ENCODE peak calls at places on chromosomes 6 and 20, in five cellular contexts. One of them, this sample, is unnamed.

GRCh38 chr6:52243282-52243893 is 912 bp downstream of the IL17F start:
- DNase-seq in RWPE1: no peak
- DNase-seq in GM20000: no peak
- DNase-seq in endothelial cell: no peak
- DNase-seq in fibroblast of mammary gland: no peak
- DNase-seq in this sample: no peak

GRCh38 chr20:60788070-60788469 is 464.0 kb upstream of the CDH4 start:
- DNase-seq in GM20000: no peak
- DNase-seq in fibroblast of mammary gland: no peak
- DNase-seq in RWPE1: no peak
- DNase-seq in endothelial cell: no peak
- DNase-seq in this sample: no peak

GRCh38 chr6:145244712-145245111 is 490.6 kb downstream of the EPM2A start:
- DNase-seq in GM20000: no peak
- DNase-seq in fibroblast of mammary gland: peak; percentile 20
- DNase-seq in endothelial cell: no peak
- DNase-seq in RWPE1: no peak
- DNase-seq in this sample: no peak

GRCh38 chr6:75546401-75546800 is 52.8 kb upstream of the FILIP1 start:
- DNase-seq in endothelial cell: no peak
- DNase-seq in RWPE1: peak; percentile 22
- DNase-seq in GM20000: no peak
- DNase-seq in fibroblast of mammary gland: peak; percentile 56
- DNase-seq in this sample: no peak

GRCh38 chr20:64058536-64058935 is 4.5 kb upstream of the TCEA2 start:
- DNase-seq in endothelial cell: no peak
- DNase-seq in fibroblast of mammary gland: no peak
- DNase-seq in GM20000: no peak
- DNase-seq in RWPE1: no peak
- DNase-seq in this sample: peak; percentile 50

GRCh38 chr20:19901226-19901625 is 115.9 kb upstream of the NAA20 start:
- DNase-seq in RWPE1: no peak
- DNase-seq in endothelial cell: no peak
- DNase-seq in fibroblast of mammary gland: no peak
- DNase-seq in GM20000: no peak
- DNase-seq in this sample: no peak

GRCh38 chr6:149060300-149060984 is 257.1 kb upstream of the TAB2 start:
- DNase-seq in endothelial cell: no peak
- DNase-seq in GM20000: peak; percentile 44
- DNase-seq in fibroblast of mammary gland: no peak
- DNase-seq in RWPE1: no peak
- DNase-seq in this sample: no peak

GRCh38 chr20:43187476-43188233 is 2.1 kb downstream of the PTPRT start:
- DNase-seq in RWPE1: peak; percentile 93
- DNase-seq in GM20000: peak; percentile 89
- DNase-seq in fibroblast of mammary gland: peak; percentile 58
- DNase-seq in endothelial cell: peak; percentile 63
- DNase-seq in this sample: peak; percentile 89

GRCh38 chr6:36028088-36028886 is 679 bp downstream of the MAPK14 start:
- DNase-seq in RWPE1: peak; percentile 23
- DNase-seq in endothelial cell: peak; percentile 32
- DNase-seq in fibroblast of mammary gland: peak; percentile 12
- DNase-seq in GM20000: peak; percentile 44
- DNase-seq in this sample: peak; percentile 33

GRCh38 chr6:90135672-90136071 is 161.0 kb downstream of the BACH2 start:
- DNase-seq in endothelial cell: no peak
- DNase-seq in fibroblast of mammary gland: peak; percentile 90
- DNase-seq in RWPE1: peak; percentile 12
- DNase-seq in GM20000: no peak
- DNase-seq in this sample: no peak

GRCh38 chr20:7610681-7611080 is 329.6 kb downstream of the HAO1 start:
- DNase-seq in GM20000: no peak
- DNase-seq in endothelial cell: no peak
- DNase-seq in RWPE1: no peak
- DNase-seq in fibroblast of mammary gland: no peak
- DNase-seq in this sample: no peak

GRCh38 chr6:92521553-92521952 is 897.8 kb downstream of the EPHA7 start:
- DNase-seq in fibroblast of mammary gland: no peak
- DNase-seq in endothelial cell: no peak
- DNase-seq in RWPE1: peak; percentile 15
- DNase-seq in GM20000: no peak
- DNase-seq in this sample: no peak

GRCh38 chr6:132464538-132465256 is 48.2 kb downstream of the STX7 start:
- DNase-seq in fibroblast of mammary gland: no peak
- DNase-seq in endothelial cell: no peak
- DNase-seq in GM20000: no peak
- DNase-seq in RWPE1: no peak
- DNase-seq in this sample: no peak

GRCh38 chr6:72132851-72133250 is 246.5 kb downstream of the RIMS1 start:
- DNase-seq in fibroblast of mammary gland: no peak
- DNase-seq in endothelial cell: no peak
- DNase-seq in RWPE1: no peak
- DNase-seq in GM20000: no peak
- DNase-seq in this sample: no peak

GRCh38 chr6:14948586-14949245 is 297.2 kb upstream of the JARID2 start:
- DNase-seq in endothelial cell: no peak
- DNase-seq in GM20000: no peak
- DNase-seq in fibroblast of mammary gland: no peak
- DNase-seq in RWPE1: no peak
- DNase-seq in this sample: no peak

GRCh38 chr6:36343109-36343508 is 6.4 kb upstream of the BNIP5 start:
- DNase-seq in GM20000: no peak
- DNase-seq in endothelial cell: no peak
- DNase-seq in RWPE1: no peak
- DNase-seq in fibroblast of mammary gland: no peak
- DNase-seq in this sample: no peak

GRCh38 chr20:34843421-34843820 is 18.0 kb upstream of the NCOA6 start:
- DNase-seq in fibroblast of mammary gland: no peak
- DNase-seq in RWPE1: no peak
- DNase-seq in endothelial cell: no peak
- DNase-seq in GM20000: no peak
- DNase-seq in this sample: no peak

GRCh38 chr20:44646641-44647274 is 4.7 kb downstream of the ADA start:
- DNase-seq in endothelial cell: no peak
- DNase-seq in GM20000: peak; percentile 80
- DNase-seq in RWPE1: peak; percentile 39
- DNase-seq in fibroblast of mammary gland: peak; percentile 46
- DNase-seq in this sample: no peak

GRCh38 chr6:44002071-44002590 is 125.1 kb downstream of the MRPL14 start:
- DNase-seq in RWPE1: no peak
- DNase-seq in endothelial cell: peak; percentile 18
- DNase-seq in fibroblast of mammary gland: no peak
- DNase-seq in GM20000: no peak
- DNase-seq in this sample: peak; percentile 97

DNA sequence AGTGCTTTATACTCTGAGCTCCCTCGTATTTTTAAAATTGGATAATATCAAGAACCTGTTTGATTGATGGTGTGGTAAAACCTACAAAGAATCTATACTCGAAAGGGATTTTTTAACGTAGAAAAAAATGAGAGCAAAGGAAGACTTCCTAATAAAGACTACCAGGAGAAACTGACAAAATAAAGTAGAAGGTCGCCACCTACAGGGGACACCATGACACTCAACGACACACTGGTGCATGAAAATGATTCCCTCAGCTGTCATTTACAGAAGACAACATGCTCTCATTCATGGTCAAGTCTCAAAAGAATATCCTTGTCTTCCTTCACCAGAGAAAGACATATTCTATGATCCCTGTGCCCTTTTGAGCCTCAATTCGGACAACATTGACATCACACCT is 10.1 kb upstream of the NHSL1 start:
- DNase-seq in GM20000: peak; percentile 38
- DNase-seq in fibroblast of mammary gland: peak; percentile 68
- DNase-seq in RWPE1: peak; percentile 20
- DNase-seq in endothelial cell: peak; percentile 49
- DNase-seq in this sample: peak; percentile 54
- TF ChIP-seq CTCF in GM20000: peak; percentile 31
- TF ChIP-seq CTCF in fibroblast of mammary gland: peak; percentile 61
- TF ChIP-seq CTCF in RWPE1: peak; percentile 25
- TF ChIP-seq CTCF in endothelial cell: peak; percentile 57
- TF ChIP-seq CTCF in this sample: peak; percentile 20

DNA sequence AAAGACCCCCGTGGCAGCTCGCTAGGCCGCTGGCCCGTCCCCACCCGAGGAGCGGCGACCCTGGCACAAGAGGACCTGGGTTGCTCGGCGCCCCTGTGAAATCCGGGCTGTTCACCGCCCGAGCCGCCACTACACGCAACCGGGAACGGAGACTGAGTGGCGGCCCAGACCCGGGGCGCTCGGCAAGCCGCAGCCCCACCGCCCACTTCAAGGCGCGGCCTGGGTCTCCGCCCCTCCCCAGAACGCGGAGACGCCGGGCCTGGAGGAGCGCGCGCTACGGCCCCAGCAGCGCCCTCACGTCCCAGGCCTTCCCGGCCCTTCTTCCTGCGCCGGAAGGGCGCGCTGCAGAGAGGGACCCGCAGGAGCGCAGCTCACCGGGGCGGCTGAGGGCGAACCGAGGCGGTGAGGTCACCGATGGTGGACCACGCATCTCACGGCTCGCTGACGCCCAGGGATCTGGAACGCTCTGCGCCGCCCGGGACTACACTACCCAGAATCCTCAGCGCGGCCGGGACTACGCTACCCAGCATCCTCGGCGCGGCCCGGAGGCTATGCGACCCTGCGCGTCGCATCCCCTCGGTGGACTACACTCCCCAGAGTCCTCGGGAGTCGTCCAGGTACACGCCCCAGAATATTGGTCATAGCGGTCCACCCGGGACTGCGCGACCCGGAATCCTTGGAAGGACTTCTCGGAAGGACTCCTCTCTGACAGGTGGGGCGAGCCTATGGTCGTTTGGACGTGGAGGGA is at the start of gene ZNF337:
- DNase-seq in GM20000: peak; percentile 95
- DNase-seq in endothelial cell: peak; percentile 95
- DNase-seq in RWPE1: peak; percentile 96
- DNase-seq in fibroblast of mammary gland: peak; percentile 92
- DNase-seq in this sample: peak; percentile 79
- TF ChIP-seq CTCF in GM20000: no peak
- TF ChIP-seq CTCF in endothelial cell: no peak
- TF ChIP-seq CTCF in RWPE1: no peak
- TF ChIP-seq CTCF in fibroblast of mammary gland: no peak
- TF ChIP-seq CTCF in this sample: no peak

GRCh38 chr6:31272856-31273626 is 1.1 kb upstream of the HLA-C start:
- DNase-seq in RWPE1: no peak
- DNase-seq in fibroblast of mammary gland: no peak
- DNase-seq in GM20000: no peak
- DNase-seq in endothelial cell: no peak
- DNase-seq in this sample: no peak

GRCh38 chr6:31272431-31272830 is 539 bp upstream of the HLA-C start:
- DNase-seq in GM20000: no peak
- DNase-seq in endothelial cell: no peak
- DNase-seq in RWPE1: peak; percentile 2
- DNase-seq in fibroblast of mammary gland: no peak
- DNase-seq in this sample: peak; percentile 22

GRCh38 chr6:31270788-31271640 is 878 bp downstream of the HLA-C start:
- DNase-seq in endothelial cell: no peak
- DNase-seq in RWPE1: peak; percentile 34
- DNase-seq in GM20000: peak; percentile 63
- DNase-seq in fibroblast of mammary gland: peak; percentile 25
- DNase-seq in this sample: peak; percentile 73

GRCh38 chr6:31267504-31268371 is 4.2 kb downstream of the HLA-C start:
- DNase-seq in GM20000: no peak
- DNase-seq in fibroblast of mammary gland: no peak
- DNase-seq in RWPE1: no peak
- DNase-seq in endothelial cell: no peak
- DNase-seq in this sample: no peak

DNA sequence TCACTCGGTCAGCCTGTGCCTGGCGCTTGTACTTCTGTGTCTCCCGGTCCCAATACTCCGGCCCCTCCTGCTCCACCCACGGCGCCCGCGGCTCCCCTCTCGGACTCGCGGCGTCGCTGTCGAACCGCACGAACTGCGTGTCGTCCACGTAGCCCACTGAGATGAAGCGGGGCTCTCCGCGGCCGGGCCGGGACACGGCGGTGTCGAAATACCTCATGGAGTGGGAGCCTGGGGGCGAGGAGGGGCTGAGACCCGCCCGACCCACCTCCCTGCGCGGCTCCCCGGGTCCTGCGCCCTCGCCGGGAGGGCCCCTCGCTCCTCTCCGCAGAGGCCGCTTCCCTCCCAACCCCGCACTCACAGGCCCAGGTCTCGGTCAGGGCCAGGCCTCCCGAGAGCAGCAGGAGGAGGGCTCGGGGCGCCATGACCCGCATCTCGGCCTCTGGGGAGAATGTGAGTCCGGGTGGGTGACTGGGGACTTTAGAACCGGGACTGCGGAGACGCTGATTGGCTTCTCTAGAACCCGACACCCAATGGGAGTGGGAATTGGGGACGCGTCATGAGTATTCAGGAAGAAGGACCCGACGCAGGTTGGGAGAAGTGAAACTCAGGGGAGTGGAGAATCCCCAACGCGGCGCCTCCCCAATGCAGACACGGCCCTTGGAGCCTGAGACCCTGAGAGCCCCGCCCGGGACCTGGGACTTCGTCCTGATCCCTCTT is at the start of gene HLA-C:
- DNase-seq in GM20000: peak; percentile 94
- DNase-seq in RWPE1: peak; percentile 97
- DNase-seq in endothelial cell: peak; percentile 63
- DNase-seq in fibroblast of mammary gland: peak; percentile 90
- DNase-seq in this sample: peak; percentile 97
- TF ChIP-seq CTCF in GM20000: no peak
- TF ChIP-seq CTCF in RWPE1: no peak
- TF ChIP-seq CTCF in endothelial cell: no peak
- TF ChIP-seq CTCF in fibroblast of mammary gland: no peak
- TF ChIP-seq CTCF in this sample: no peak

DNA sequence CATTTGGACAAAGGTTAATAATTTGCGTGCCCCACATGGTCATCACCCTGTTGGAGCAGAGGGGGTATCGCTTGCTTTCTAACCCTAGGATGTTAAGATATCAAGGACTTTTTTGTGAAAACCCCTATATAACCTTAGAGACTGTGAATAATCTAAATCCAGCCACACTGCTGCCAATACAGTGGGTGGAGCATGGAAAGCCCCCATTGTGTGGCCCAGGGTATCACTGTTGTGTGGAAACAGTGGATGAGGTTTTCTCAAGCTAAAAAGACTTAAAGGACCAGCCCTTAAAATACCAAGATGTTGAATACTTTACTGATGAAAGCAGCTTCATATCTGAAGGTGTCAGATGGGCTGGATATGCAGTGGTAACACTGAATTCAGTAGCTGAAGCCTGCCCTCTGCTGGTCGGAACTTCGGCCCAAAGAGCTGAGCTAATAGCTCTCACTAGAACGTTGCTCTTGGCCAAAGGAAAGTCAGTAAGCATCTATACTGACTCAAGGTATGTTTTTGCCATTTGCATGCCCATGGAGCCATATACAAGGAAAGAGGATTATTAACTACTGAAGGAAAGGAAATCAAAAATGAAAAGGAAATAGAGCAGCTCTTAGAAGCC is 695.2 kb downstream of the PHF3 start:
- DNase-seq in GM20000: peak; percentile 13
- DNase-seq in fibroblast of mammary gland: peak; percentile 60
- DNase-seq in endothelial cell: peak; percentile 74
- DNase-seq in RWPE1: peak; percentile 5
- DNase-seq in this sample: peak; percentile 80
- TF ChIP-seq CTCF in GM20000: peak; percentile 76
- TF ChIP-seq CTCF in fibroblast of mammary gland: peak; percentile 67
- TF ChIP-seq CTCF in endothelial cell: peak; percentile 53
- TF ChIP-seq CTCF in RWPE1: peak; percentile 44
- TF ChIP-seq CTCF in this sample: peak; percentile 52

GRCh38 chr6:154478691-154479090 is 31.8 kb downstream of the CNKSR3 start:
- DNase-seq in fibroblast of mammary gland: no peak
- DNase-seq in RWPE1: no peak
- DNase-seq in endothelial cell: no peak
- DNase-seq in GM20000: no peak
- DNase-seq in this sample: no peak
- TF ChIP-seq CTCF in fibroblast of mammary gland: no peak
- TF ChIP-seq CTCF in RWPE1: no peak
- TF ChIP-seq CTCF in endothelial cell: no peak
- TF ChIP-seq CTCF in GM20000: no peak
- TF ChIP-seq CTCF in this sample: no peak

GRCh38 chr20:33028875-33029274 is 2.6 kb upstream of the BPIFB6 start:
- DNase-seq in RWPE1: no peak
- DNase-seq in fibroblast of mammary gland: no peak
- DNase-seq in GM20000: no peak
- DNase-seq in endothelial cell: no peak
- DNase-seq in this sample: no peak
- TF ChIP-seq CTCF in RWPE1: no peak
- TF ChIP-seq CTCF in fibroblast of mammary gland: no peak
- TF ChIP-seq CTCF in GM20000: no peak
- TF ChIP-seq CTCF in endothelial cell: no peak
- TF ChIP-seq CTCF in this sample: no peak

This sample was measured in Calu3.